ENCODE peak calls at places on chromosomes 3 and 15, in ten cellular contexts. D is HEK293T; W is nephron progenitor cell; V is type B pancreatic cell; I is adrenal gland; T is lung; P is A549; O is G401; G is activated CD4-positive, alpha-beta T cell treated with anti-CD3 and anti-CD28 coated beads for 1 hour; L is NCI-H1105. Y is an unnamed sample.

GRCh38 chr3:170724599-170724998 is 138.7 kb upstream of the SLC7A14 start:
- DNase-seq in G (no peak), O (no peak), V (no peak), P (no peak), I (no peak), T (no peak), L (no peak), W (no peak), D (no peak), Y (no peak)

GRCh38 chr3:38616658-38617057 is 32.8 kb downstream of the SCN5A start:
- DNase-seq in P (no peak), I (no peak), D (no peak), G (no peak), V (no peak), O (no peak), T (no peak), L (no peak), W (no peak), Y (no peak)

GRCh38 chr15:74184582-74185091 is 11.1 kb downstream of the ISLR start:
- DNase-seq in P (no peak), O (no peak), I (no peak), T (no peak), G (no peak), D (no peak), V (no peak), L (no peak), W (no peak), Y (no peak)

GRCh38 chr3:138394156-138394555 is 40.3 kb upstream of the ESYT3 start:
- DNase-seq in L (no peak), P (no peak), T (no peak), V (no peak), D (no peak), W (no peak), O (no peak), G (no peak), I (no peak), Y (no peak)

GRCh38 chr15:77030042-77030927 is 35.4 kb downstream of the PSTPIP1 start:
- DNase-seq in P (no peak), G (no peak), T (no peak), V (peak; percentile 66), D (no peak), W (peak; percentile 59), I (no peak), L (no peak), O (no peak), Y (no peak)

GRCh38 chr15:87722941-87723691 is 533.4 kb downstream of the NTRK3 start:
- DNase-seq in D (no peak), P (no peak), I (no peak), G (no peak), W (no peak), T (no peak), L (peak; percentile 30), V (no peak), O (no peak), Y (no peak)

GRCh38 chr3:187318819-187319616 is 27.5 kb upstream of the MASP1 start:
- DNase-seq in I (peak; percentile 35), V (no peak), G (peak; percentile 22), L (peak; percentile 82), D (peak; percentile 42), W (peak; percentile 51), P (peak; percentile 33), O (peak; percentile 57), T (peak; percentile 36), Y (peak; percentile 18)

GRCh38 chr3:121443456-121443855 is 102.3 kb downstream of the POLQ start:
- DNase-seq in T (no peak), I (no peak), O (no peak), G (no peak), L (no peak), P (no peak), V (no peak), W (no peak), D (no peak), Y (no peak)

GRCh38 chr3:29922990-29923746 is 642.3 kb downstream of the RBMS3 start:
- DNase-seq in I (no peak), D (no peak), V (no peak), W (no peak), T (no peak), O (no peak), G (no peak), P (no peak), L (no peak), Y (no peak)

GRCh38 chr3:69774029-69774428 is 34.8 kb downstream of the MITF start:
- DNase-seq in W (no peak), I (peak; percentile 85), V (no peak), P (no peak), T (no peak), O (no peak), L (no peak), G (no peak), D (no peak), Y (no peak)

GRCh38 chr3:139434764-139435291 is 41.5 kb downstream of the RBP2 start:
- DNase-seq in I (peak; percentile 17), T (no peak), V (no peak), D (no peak), L (no peak), G (no peak), W (no peak), O (no peak), P (no peak), Y (no peak)

GRCh38 chr3:149596136-149596770 is 61.6 kb downstream of the WWTR1 start:
- DNase-seq in T (no peak), V (no peak), P (no peak), D (no peak), G (no peak), I (peak; percentile 52), L (no peak), W (no peak), O (no peak), Y (no peak)

GRCh38 chr3:178260887-178261286 is 275.3 kb upstream of the KCNMB2 start:
- DNase-seq in D (no peak), L (no peak), P (no peak), G (no peak), W (no peak), O (no peak), T (no peak), I (peak; percentile 16), V (no peak), Y (no peak)